ENCODE peak calls at places on chromosomes 6 and 20, in five cellular contexts. F is activated CD8-positive, alpha-beta memory T cell treated with anti-CD3 and anti-CD28 coated beads for 4 hours; P is germinal center; L is kidney epithelial cell; M is aorta. Q is an unnamed sample.

GRCh38 chr6:168212322-168212721 is 107.3 kb downstream of the DACT2 start:
- DNase-seq in M (no peak), L (no peak), P (no peak), F (no peak), Q (no peak)

GRCh38 chr20:20051767-20052073 is 546 bp downstream of the CRNKL1 start:
- DNase-seq in F (no peak), P (peak), M (no peak), L (no peak), Q (no peak)

GRCh38 chr20:8424010-8424409 is 291.9 kb downstream of the PLCB1 start:
- DNase-seq in M (no peak), F (no peak), P (no peak), L (no peak), Q (no peak)

GRCh38 chr6:20404641-20405032 is 3.0 kb downstream of the E2F3 start:
- DNase-seq in L (peak), M (no peak), F (peak), P (peak), Q (peak)

GRCh38 chr6:84222426-84222825 is 5.0 kb downstream of the CEP162 start:
- DNase-seq in F (no peak), P (no peak), L (no peak), M (no peak), Q (no peak)

GRCh38 chr20:46826343-46826984 is 68.2 kb upstream of the EYA2 start:
- DNase-seq in M (no peak), P (no peak), L (no peak), F (no peak), Q (no peak)

GRCh38 chr6:80618953-80619352 is 512.5 kb downstream of the BCKDHB start:
- DNase-seq in P (no peak), M (no peak), F (no peak), L (no peak), Q (no peak)

GRCh38 chr6:135941275-135941674 is 89.8 kb downstream of the PDE7B start:
- DNase-seq in F (no peak), P (no peak), M (no peak), L (no peak), Q (no peak)

GRCh38 chr6:148166339-148166949 is 176.2 kb upstream of the SASH1 start:
- DNase-seq in L (peak), P (peak), M (no peak), F (no peak), Q (peak)

GRCh38 chr6:47736083-47736700 is 37.8 kb downstream of the ADGRF4 start:
- DNase-seq in F (no peak), L (no peak), P (no peak), M (no peak), Q (no peak)

GRCh38 chr6:159693894-159694545 is 979 bp upstream of the SOD2 start:
- DNase-seq in M (peak), P (peak), F (peak), L (no peak), Q (peak)

GRCh38 chr6:40307712-40308111 is 279.5 kb downstream of the LRFN2 start:
- DNase-seq in L (no peak), P (no peak), M (no peak), F (no peak), Q (no peak)

GRCh38 chr20:25269057-25269832 is 21.4 kb downstream of the PYGB start:
- DNase-seq in L (no peak), P (no peak), M (no peak), F (no peak), Q (no peak)

GRCh38 chr6:88780714-88781389 is 182.6 kb downstream of the RNGTT start:
- DNase-seq in L (peak), P (peak), M (no peak), F (peak), Q (peak)

GRCh38 chr20:25022680-25023079 is 30.1 kb upstream of the APMAP start:
- DNase-seq in P (no peak), L (no peak), M (peak), F (no peak), Q (no peak)

GRCh38 chr6:150293423-150294280 is 75.2 kb upstream of the IYD start:
- DNase-seq in F (no peak), M (no peak), P (no peak), L (no peak), Q (no peak)

GRCh38 chr6:31586013-31586412 is at the start of gene LST1:
- DNase-seq in F (no peak), M (no peak), L (no peak), P (no peak), Q (peak)

GRCh38 chr6:136788069-136788902 is 4.0 kb downstream of the MAP3K5 start:
- DNase-seq in L (no peak), M (no peak), F (no peak), P (no peak), Q (no peak)

GRCh38 chr6:170114956-170115855 is 175.7 kb downstream of the DLL1 start:
- DNase-seq in P (no peak), F (no peak), M (peak), L (no peak), Q (no peak)

GRCh38 chr6:6785163-6785521 is 196.6 kb downstream of the LY86 start:
- DNase-seq in P (no peak), F (no peak), L (no peak), M (no peak), Q (no peak)